ENCODE peak calls at places on chromosomes 1 and 21, in four cellular contexts. Q is A549, P is H1, G is HepG2. H is an unnamed sample.

GRCh38 chr1:153227810-153228209 is 10.4 kb downstream of the PRR9 start:
- DNase-seq in Q (no peak), P (no peak), G (no peak), H (no peak)

GRCh38 chr1:43822040-43822439 is 111.6 kb upstream of the ARTN start:
- DNase-seq in P (no peak), Q (peak), G (no peak), H (no peak)

GRCh38 chr1:1451696-1452364 is 2.3 kb downstream of the ATAD3C start:
- DNase-seq in G (no peak), P (no peak), Q (no peak), H (peak)

GRCh38 chr1:219049411-219049943 is 124.2 kb upstream of the LYPLAL1 start:
- DNase-seq in P (no peak), G (no peak), Q (no peak), H (no peak)

GRCh38 chr1:109821831-109822745 is 58.4 kb upstream of the EPS8L3 start:
- DNase-seq in Q (peak), G (no peak), P (peak), H (peak)

GRCh38 chr1:221729771-221730170 is 12.1 kb downstream of the DUSP10 start:
- DNase-seq in Q (no peak), P (no peak), G (no peak), H (no peak)

GRCh38 chr1:212721388-212722247 is 22.0 kb upstream of the BATF3 start:
- DNase-seq in P (no peak), Q (peak), G (peak), H (peak)

GRCh38 chr21:44759628-44760285 is 41.9 kb downstream of the UBE2G2 start:
- DNase-seq in P (no peak), G (no peak), Q (no peak), H (no peak)

GRCh38 chr1:215104283-215104682 is 21.7 kb downstream of the KCNK2 start:
- DNase-seq in G (no peak), P (no peak), Q (no peak), H (no peak)

GRCh38 chr1:81254068-81254467 is 546.7 kb upstream of the ADGRL2 start:
- DNase-seq in P (no peak), G (no peak), Q (no peak), H (no peak)

GRCh38 chr1:64940026-64940425 is 26.3 kb downstream of the JAK1 start:
- DNase-seq in G (no peak), Q (no peak), P (no peak), H (no peak)

GRCh38 chr1:186735463-186735862 is 55.2 kb upstream of the PTGS2 start:
- DNase-seq in Q (no peak), P (no peak), G (no peak), H (no peak)

GRCh38 chr1:167128261-167129227 is 34.7 kb downstream of the STYXL2 start:
- DNase-seq in G (no peak), P (peak), Q (no peak), H (no peak)

GRCh38 chr1:207868252-207868768 is 42.6 kb downstream of the CD34 start:
- DNase-seq in Q (no peak), P (peak), G (no peak), H (peak)

GRCh38 chr1:232689714-232690113 is 59.8 kb upstream of the SIPA1L2 start:
- DNase-seq in G (no peak), Q (no peak), P (no peak), H (no peak)

GRCh38 chr1:101108123-101108522 is 82.5 kb upstream of the DPH5 start:
- DNase-seq in Q (no peak), G (no peak), P (no peak), H (no peak)

DNA sequence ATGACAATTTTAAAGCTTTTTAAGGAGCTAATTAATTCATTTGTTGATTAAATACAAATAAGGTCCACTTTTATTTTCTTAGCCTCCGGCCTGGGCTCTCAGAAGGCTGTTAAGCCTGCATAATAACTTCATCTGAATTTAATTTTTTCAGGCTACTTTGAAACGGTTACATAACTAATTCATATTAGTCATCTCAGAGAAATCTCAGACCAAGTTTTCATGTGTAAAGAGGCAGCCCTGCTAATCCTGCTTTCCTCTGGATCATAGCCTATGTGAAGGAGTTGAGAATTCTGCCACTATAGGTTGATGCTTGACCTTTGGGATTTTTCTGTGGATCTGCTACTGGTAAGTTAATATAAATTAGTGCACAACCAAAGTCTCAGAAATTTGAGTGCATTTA is 304.0 kb upstream of the NR5A2 start:
- DNase-seq in Q (no peak), P (no peak), G (no peak), H (no peak)
- TF ChIP-seq RNF2 in Q (no peak), P (no peak), G (no peak), H (no peak)

GRCh38 chr1:118986291-118986838 is 1.8 kb downstream of the TBX15 start:
- DNase-seq in P (no peak), G (no peak), Q (no peak), H (no peak)

GRCh38 chr1:118986839-118987430 is 1.2 kb downstream of the TBX15 start:
- DNase-seq in P (no peak), G (no peak), Q (no peak), H (peak)

GRCh38 chr1:118988186-118989005 is at the start of gene TBX15:
- DNase-seq in P (peak), G (no peak), Q (no peak), H (no peak)

GRCh38 chr1:118989006-118989736 is 1.0 kb upstream of the TBX15 start:
- DNase-seq in Q (no peak), G (no peak), P (peak), H (no peak)

GRCh38 chr1:118987431-118988185 is 535 bp downstream of the TBX15 start:
- DNase-seq in Q (no peak), G (no peak), P (peak), H (no peak)
- TF ChIP-seq RNF2 in Q (no peak), G (no peak), P (no peak), H (no peak)

GRCh38 chr1:39573736-39574624 is 2.6 kb downstream of the PABPC4 start:
- DNase-seq in P (no peak), Q (no peak), G (no peak), H (no peak)
- TF ChIP-seq RNF2 in P (no peak), Q (no peak), G (no peak), H (no peak)

GRCh38 chr1:191839891-191840290 is 318.4 kb upstream of the RGS18 start:
- DNase-seq in Q (no peak), P (no peak), G (peak), H (no peak)
- TF ChIP-seq RNF2 in Q (no peak), P (no peak), G (no peak), H (no peak)

GRCh38 chr1:220089650-220090556 is at the start of gene BPNT1:
- DNase-seq in G (peak), P (peak), Q (peak), H (peak)
- TF ChIP-seq RNF2 in G (no peak), P (no peak), Q (no peak), H (no peak)

GRCh38 chr1:41416081-41416480 is 54.8 kb downstream of the FOXO6 start:
- DNase-seq in G (no peak), Q (no peak), P (no peak), H (no peak)
- TF ChIP-seq RNF2 in G (no peak), Q (no peak), P (no peak), H (no peak)

GRCh38 chr1:8424539-8425116 is 106.7 kb downstream of the SLC45A1 start:
- DNase-seq in G (no peak), Q (peak), P (no peak), H (peak)
- TF ChIP-seq RNF2 in G (no peak), Q (no peak), P (no peak), H (no peak)

GRCh38 chr1:248816042-248816851 is 9.5 kb downstream of the SH3BP5L start:
- DNase-seq in P (no peak), Q (no peak), G (no peak), H (peak)

GRCh38 chr1:248818505-248819374 is 7.0 kb downstream of the SH3BP5L start:
- DNase-seq in P (no peak), Q (no peak), G (no peak), H (peak)

GRCh38 chr1:248815407-248816034 is 10.2 kb downstream of the SH3BP5L start:
- DNase-seq in P (no peak), G (no peak), Q (no peak), H (no peak)

GRCh38 chr1:248814351-248814750 is 11.4 kb downstream of the SH3BP5L start:
- DNase-seq in P (no peak), G (no peak), Q (no peak), H (peak)

GRCh38 chr1:248817065-248817464 is 8.7 kb downstream of the SH3BP5L start:
- DNase-seq in P (no peak), Q (no peak), G (no peak), H (no peak)
- TF ChIP-seq RNF2 in P (no peak), Q (no peak), G (no peak), H (no peak)

DNA sequence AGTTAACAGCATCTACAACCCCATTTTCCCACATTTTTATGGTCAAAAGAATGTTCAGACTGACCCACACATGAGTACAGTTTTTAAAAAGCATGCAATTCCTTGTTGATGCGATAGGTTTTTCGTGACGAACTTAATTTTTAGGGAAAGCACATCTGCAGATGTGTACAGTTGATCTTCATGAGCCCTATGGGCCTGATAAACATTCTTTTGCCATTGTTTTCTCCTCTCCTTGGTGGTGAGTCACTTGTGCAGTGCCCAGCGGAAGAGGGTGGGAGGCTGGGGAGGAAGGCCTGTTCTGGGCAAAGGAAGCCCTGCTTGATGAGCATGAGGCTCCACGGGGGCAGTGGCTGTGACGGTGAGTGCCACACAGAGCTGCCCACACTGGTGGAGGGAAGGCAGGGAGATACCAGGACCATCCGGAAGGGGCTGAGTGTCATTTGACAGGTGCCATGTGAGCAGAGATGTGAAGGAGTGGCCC is 5.3 kb downstream of the ARF1 start:
- DNase-seq in Q (no peak), G (no peak), P (no peak), H (no peak)
- TF ChIP-seq RNF2 in Q (no peak), G (no peak), P (no peak), H (no peak)

GRCh38 chr1:171251741-171252300 is 3.5 kb downstream of the FMO1 start:
- DNase-seq in G (peak), P (no peak), Q (peak), H (peak)
- TF ChIP-seq RNF2 in G (no peak), P (no peak), Q (no peak), H (no peak)

H was measured in K562.